ENCODE peak calls at places on chromosomes 13 and 19, in seven cellular contexts. One of them, this sample, is unnamed.

GRCh38 chr19:850221-850978 is 1.7 kb upstream of the ELANE start:
- DNase-seq in B cell: no peak
- DNase-seq in nephron progenitor cell: no peak
- DNase-seq in upper lobe of left lung: peak; percentile 92
- DNase-seq in pancreas: peak; percentile 78
- DNase-seq in ascending aorta: peak; percentile 59
- DNase-seq in Peyer's patch: peak; percentile 84
- DNase-seq in this sample: no peak

GRCh38 chr19:1000095-1000494 is at the start of gene GRIN3B:
- DNase-seq in B cell: peak; percentile 69
- DNase-seq in nephron progenitor cell: peak; percentile 84
- DNase-seq in upper lobe of left lung: peak; percentile 88
- DNase-seq in pancreas: no peak
- DNase-seq in ascending aorta: no peak
- DNase-seq in Peyer's patch: peak; percentile 78
- DNase-seq in this sample: peak; percentile 78

GRCh38 chr19:27776020-27776419 is 1436.9 kb downstream of the UQCRFS1 start:
- DNase-seq in B cell: no peak
- DNase-seq in nephron progenitor cell: no peak
- DNase-seq in upper lobe of left lung: no peak
- DNase-seq in pancreas: no peak
- DNase-seq in ascending aorta: no peak
- DNase-seq in Peyer's patch: no peak
- DNase-seq in this sample: no peak

GRCh38 chr13:113535381-113535781 is 44.9 kb upstream of the DCUN1D2 start:
- DNase-seq in B cell: no peak
- DNase-seq in nephron progenitor cell: no peak
- DNase-seq in upper lobe of left lung: no peak
- DNase-seq in pancreas: no peak
- DNase-seq in ascending aorta: no peak
- DNase-seq in Peyer's patch: peak; percentile 43
- DNase-seq in this sample: no peak

GRCh38 chr19:43997631-43998290 is 5.0 kb upstream of the ZNF230 start:
- DNase-seq in B cell: no peak
- DNase-seq in nephron progenitor cell: no peak
- DNase-seq in upper lobe of left lung: no peak
- DNase-seq in pancreas: no peak
- DNase-seq in ascending aorta: no peak
- DNase-seq in Peyer's patch: no peak
- DNase-seq in this sample: no peak

GRCh38 chr19:55034751-55035150 is 3.3 kb downstream of the GP6 start:
- DNase-seq in B cell: no peak
- DNase-seq in nephron progenitor cell: no peak
- DNase-seq in upper lobe of left lung: no peak
- DNase-seq in pancreas: no peak
- DNase-seq in ascending aorta: no peak
- DNase-seq in Peyer's patch: no peak
- DNase-seq in this sample: no peak

GRCh38 chr13:51823861-51824260 is 19.9 kb upstream of the DHRS12 start:
- DNase-seq in B cell: no peak
- DNase-seq in nephron progenitor cell: no peak
- DNase-seq in upper lobe of left lung: no peak
- DNase-seq in pancreas: no peak
- DNase-seq in ascending aorta: no peak
- DNase-seq in Peyer's patch: no peak
- DNase-seq in this sample: no peak

GRCh38 chr13:77898097-77898496 is 20.5 kb downstream of the EDNRB start:
- DNase-seq in B cell: no peak
- DNase-seq in nephron progenitor cell: no peak
- DNase-seq in upper lobe of left lung: no peak
- DNase-seq in pancreas: no peak
- DNase-seq in ascending aorta: no peak
- DNase-seq in Peyer's patch: no peak
- DNase-seq in this sample: no peak

GRCh38 chr19:38695319-38695683 is 47.9 kb downstream of the ACTN4 start:
- DNase-seq in B cell: no peak
- DNase-seq in nephron progenitor cell: no peak
- DNase-seq in upper lobe of left lung: no peak
- DNase-seq in pancreas: no peak
- DNase-seq in ascending aorta: no peak
- DNase-seq in Peyer's patch: no peak
- DNase-seq in this sample: no peak

GRCh38 chr19:38039966-38040365 is 133.0 kb downstream of the SIPA1L3 start:
- DNase-seq in B cell: no peak
- DNase-seq in nephron progenitor cell: no peak
- DNase-seq in upper lobe of left lung: no peak
- DNase-seq in pancreas: no peak
- DNase-seq in ascending aorta: no peak
- DNase-seq in Peyer's patch: no peak
- DNase-seq in this sample: no peak

GRCh38 chr13:94345374-94346195 is 133.9 kb downstream of the DCT start:
- DNase-seq in B cell: no peak
- DNase-seq in nephron progenitor cell: no peak
- DNase-seq in upper lobe of left lung: no peak
- DNase-seq in pancreas: no peak
- DNase-seq in ascending aorta: no peak
- DNase-seq in Peyer's patch: no peak
- DNase-seq in this sample: no peak

GRCh38 chr19:13622727-13623126 is 116.4 kb upstream of the CACNA1A start:
- DNase-seq in B cell: no peak
- DNase-seq in nephron progenitor cell: no peak
- DNase-seq in upper lobe of left lung: no peak
- DNase-seq in pancreas: no peak
- DNase-seq in ascending aorta: no peak
- DNase-seq in Peyer's patch: no peak
- DNase-seq in this sample: no peak

GRCh38 chr13:79062291-79062690 is 343.8 kb downstream of the RBM26 start:
- DNase-seq in B cell: no peak
- DNase-seq in nephron progenitor cell: no peak
- DNase-seq in upper lobe of left lung: no peak
- DNase-seq in pancreas: no peak
- DNase-seq in ascending aorta: no peak
- DNase-seq in Peyer's patch: no peak
- DNase-seq in this sample: no peak

GRCh38 chr13:79056706-79057105 is 349.3 kb downstream of the RBM26 start:
- DNase-seq in B cell: no peak
- DNase-seq in nephron progenitor cell: no peak
- DNase-seq in upper lobe of left lung: no peak
- DNase-seq in pancreas: no peak
- DNase-seq in ascending aorta: no peak
- DNase-seq in Peyer's patch: no peak
- DNase-seq in this sample: no peak

DNA sequence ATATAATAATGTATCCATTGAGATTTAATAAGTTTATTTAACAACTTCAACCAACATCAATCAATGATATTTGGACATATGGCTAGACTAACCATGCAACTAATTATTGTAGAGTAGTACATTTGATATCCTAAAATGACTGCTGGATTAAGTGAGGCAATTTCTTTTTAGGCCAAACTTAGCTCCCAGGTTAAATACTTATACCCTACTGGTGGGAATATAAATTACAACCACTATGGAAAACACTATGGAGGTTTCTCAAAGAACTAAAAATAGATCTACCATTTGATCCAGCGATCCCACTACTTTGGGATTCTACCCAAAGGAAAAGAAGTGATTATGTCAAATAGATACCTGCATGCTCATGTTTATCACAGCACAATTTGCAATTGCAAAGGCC is 345.8 kb downstream of the RBM26 start:
- DNase-seq in B cell: no peak
- DNase-seq in nephron progenitor cell: no peak
- DNase-seq in upper lobe of left lung: no peak
- DNase-seq in pancreas: no peak
- DNase-seq in ascending aorta: no peak
- DNase-seq in Peyer's patch: no peak
- DNase-seq in this sample: no peak
- TF ChIP-seq CTCF in B cell: no peak
- TF ChIP-seq CTCF in nephron progenitor cell: no peak
- TF ChIP-seq CTCF in upper lobe of left lung: no peak
- TF ChIP-seq CTCF in pancreas: no peak
- TF ChIP-seq CTCF in ascending aorta: no peak
- TF ChIP-seq CTCF in Peyer's patch: no peak
- TF ChIP-seq CTCF in this sample: peak; percentile 66

DNA sequence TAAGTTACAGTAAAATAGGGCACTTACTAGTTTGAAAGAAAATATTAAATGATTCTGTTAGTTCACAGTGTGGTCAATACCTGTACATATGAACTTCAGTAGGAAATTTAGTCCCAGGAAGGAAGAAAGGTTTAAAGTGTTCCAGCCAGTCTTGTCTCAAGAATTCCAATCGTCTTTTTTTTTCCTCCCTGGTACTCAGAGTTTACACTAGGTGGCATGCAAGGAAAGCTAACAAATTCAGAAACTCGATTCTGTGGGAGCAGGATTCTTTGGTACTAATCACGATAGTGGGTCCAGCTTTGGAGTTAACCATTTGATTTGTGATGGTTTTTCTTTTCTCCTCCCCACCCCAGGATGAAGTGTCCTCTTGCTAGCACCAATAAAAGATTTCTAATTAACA is 43.6 kb downstream of the POLR1D start:
- DNase-seq in B cell: no peak
- DNase-seq in nephron progenitor cell: no peak
- DNase-seq in upper lobe of left lung: no peak
- DNase-seq in pancreas: no peak
- DNase-seq in ascending aorta: no peak
- DNase-seq in Peyer's patch: no peak
- DNase-seq in this sample: no peak
- TF ChIP-seq CTCF in B cell: no peak
- TF ChIP-seq CTCF in nephron progenitor cell: no peak
- TF ChIP-seq CTCF in upper lobe of left lung: no peak
- TF ChIP-seq CTCF in pancreas: no peak
- TF ChIP-seq CTCF in ascending aorta: no peak
- TF ChIP-seq CTCF in Peyer's patch: no peak
- TF ChIP-seq CTCF in this sample: no peak

GRCh38 chr19:40217027-40217810 is 965 bp downstream of the TTC9B start:
- DNase-seq in B cell: no peak
- DNase-seq in nephron progenitor cell: peak; percentile 37
- DNase-seq in upper lobe of left lung: peak; percentile 88
- DNase-seq in pancreas: peak; percentile 76
- DNase-seq in ascending aorta: no peak
- DNase-seq in Peyer's patch: peak; percentile 79
- DNase-seq in this sample: peak; percentile 43
- TF ChIP-seq CTCF in B cell: no peak
- TF ChIP-seq CTCF in nephron progenitor cell: peak; percentile 30
- TF ChIP-seq CTCF in upper lobe of left lung: peak; percentile 21
- TF ChIP-seq CTCF in pancreas: no peak
- TF ChIP-seq CTCF in ascending aorta: peak; percentile 13
- TF ChIP-seq CTCF in Peyer's patch: no peak
- TF ChIP-seq CTCF in this sample: peak; percentile 59

GRCh38 chr13:37918116-37919100 is 48.8 kb upstream of the TRPC4 start:
- DNase-seq in B cell: no peak
- DNase-seq in nephron progenitor cell: no peak
- DNase-seq in upper lobe of left lung: no peak
- DNase-seq in pancreas: no peak
- DNase-seq in ascending aorta: no peak
- DNase-seq in Peyer's patch: no peak
- DNase-seq in this sample: no peak
- TF ChIP-seq CTCF in B cell: no peak
- TF ChIP-seq CTCF in nephron progenitor cell: no peak
- TF ChIP-seq CTCF in upper lobe of left lung: no peak
- TF ChIP-seq CTCF in pancreas: no peak
- TF ChIP-seq CTCF in ascending aorta: no peak
- TF ChIP-seq CTCF in Peyer's patch: no peak
- TF ChIP-seq CTCF in this sample: no peak

GRCh38 chr19:4991538-4991937 is 22.6 kb downstream of the KDM4B start:
- DNase-seq in B cell: peak; percentile 14
- DNase-seq in nephron progenitor cell: no peak
- DNase-seq in upper lobe of left lung: no peak
- DNase-seq in pancreas: no peak
- DNase-seq in ascending aorta: no peak
- DNase-seq in Peyer's patch: no peak
- DNase-seq in this sample: no peak
- TF ChIP-seq CTCF in B cell: no peak
- TF ChIP-seq CTCF in nephron progenitor cell: no peak
- TF ChIP-seq CTCF in upper lobe of left lung: no peak
- TF ChIP-seq CTCF in pancreas: no peak
- TF ChIP-seq CTCF in ascending aorta: no peak
- TF ChIP-seq CTCF in Peyer's patch: no peak
- TF ChIP-seq CTCF in this sample: no peak

DNA sequence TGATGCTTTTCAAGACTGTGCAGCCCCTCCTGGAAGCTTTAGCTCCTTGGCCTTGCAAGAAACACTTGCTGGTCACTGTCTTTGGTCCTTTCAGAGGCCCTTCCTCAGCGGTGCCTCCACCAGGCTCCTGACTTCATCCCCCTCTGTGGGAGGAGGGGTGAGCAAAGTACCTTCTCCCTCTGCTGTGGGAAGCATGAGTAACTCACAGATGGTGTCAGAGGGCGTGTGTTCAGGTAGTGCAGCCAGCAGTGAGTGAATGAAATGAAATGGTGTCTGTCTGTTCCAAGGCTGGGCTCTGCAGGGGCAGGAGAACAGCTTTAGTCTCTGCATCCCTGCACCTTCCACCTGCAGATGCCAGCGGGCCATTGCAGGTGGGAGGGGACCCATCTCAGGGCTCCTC is 102.9 kb downstream of the SHISA2 start:
- DNase-seq in B cell: no peak
- DNase-seq in nephron progenitor cell: no peak
- DNase-seq in upper lobe of left lung: no peak
- DNase-seq in pancreas: no peak
- DNase-seq in ascending aorta: no peak
- DNase-seq in Peyer's patch: no peak
- DNase-seq in this sample: no peak
- TF ChIP-seq CTCF in B cell: no peak
- TF ChIP-seq CTCF in nephron progenitor cell: no peak
- TF ChIP-seq CTCF in upper lobe of left lung: no peak
- TF ChIP-seq CTCF in pancreas: no peak
- TF ChIP-seq CTCF in ascending aorta: no peak
- TF ChIP-seq CTCF in Peyer's patch: no peak
- TF ChIP-seq CTCF in this sample: no peak

GRCh38 chr19:11410682-11411081 is 8.4 kb downstream of the RGL3 start:
- DNase-seq in B cell: no peak
- DNase-seq in nephron progenitor cell: no peak
- DNase-seq in upper lobe of left lung: no peak
- DNase-seq in pancreas: no peak
- DNase-seq in ascending aorta: no peak
- DNase-seq in Peyer's patch: no peak
- DNase-seq in this sample: no peak

GRCh38 chr19:11408591-11408990 is 10.5 kb downstream of the RGL3 start:
- DNase-seq in B cell: no peak
- DNase-seq in nephron progenitor cell: no peak
- DNase-seq in upper lobe of left lung: no peak
- DNase-seq in pancreas: no peak
- DNase-seq in ascending aorta: no peak
- DNase-seq in Peyer's patch: no peak
- DNase-seq in this sample: no peak

GRCh38 chr19:11401808-11402543 is 17.1 kb downstream of the RGL3 start:
- DNase-seq in B cell: no peak
- DNase-seq in nephron progenitor cell: no peak
- DNase-seq in upper lobe of left lung: no peak
- DNase-seq in pancreas: no peak
- DNase-seq in ascending aorta: no peak
- DNase-seq in Peyer's patch: no peak
- DNase-seq in this sample: no peak

GRCh38 chr19:11404588-11405258 is 14.4 kb downstream of the RGL3 start:
- DNase-seq in B cell: no peak
- DNase-seq in nephron progenitor cell: no peak
- DNase-seq in upper lobe of left lung: no peak
- DNase-seq in pancreas: no peak
- DNase-seq in ascending aorta: no peak
- DNase-seq in Peyer's patch: no peak
- DNase-seq in this sample: no peak

GRCh38 chr19:11405846-11406643 is 13.1 kb downstream of the RGL3 start:
- DNase-seq in B cell: peak; percentile 49
- DNase-seq in nephron progenitor cell: peak; percentile 61
- DNase-seq in upper lobe of left lung: peak; percentile 83
- DNase-seq in pancreas: no peak
- DNase-seq in ascending aorta: no peak
- DNase-seq in Peyer's patch: no peak
- DNase-seq in this sample: peak; percentile 29
- TF ChIP-seq CTCF in B cell: peak; percentile 22
- TF ChIP-seq CTCF in nephron progenitor cell: no peak
- TF ChIP-seq CTCF in upper lobe of left lung: no peak
- TF ChIP-seq CTCF in pancreas: no peak
- TF ChIP-seq CTCF in ascending aorta: peak; percentile 21
- TF ChIP-seq CTCF in Peyer's patch: no peak
- TF ChIP-seq CTCF in this sample: no peak

This sample was measured in endothelial cell.